ENCODE peak calls at places on chromosomes 2 and 18, in six cellular contexts. D is IMR-90, Q is neuronal stem cell, U is mesenchymal stem cell, W is H1, K is trophoblast cell. F is an unnamed sample.

GRCh38 chr2:74922592-74923227 is 35.7 kb upstream of the POLE4 start:
- DNase-seq in D (peak), Q (no peak), U (peak), W (no peak), K (no peak), F (no peak)

GRCh38 chr18:46672062-46672970 is 15.3 kb upstream of the LOXHD1 start:
- DNase-seq in D (peak), Q (no peak), U (peak), W (no peak), K (no peak), F (peak)

GRCh38 chr18:25896178-25896780 is 194.1 kb downstream of the SS18 start:
- DNase-seq in D (peak), Q (peak), U (peak), W (no peak), K (peak), F (peak)

GRCh38 chr2:41736105-41736567 is 311.7 kb upstream of the PKDCC start:
- DNase-seq in D (no peak), Q (no peak), U (no peak), W (no peak), K (no peak), F (no peak)

GRCh38 chr2:41954304-41955291 is 93.2 kb upstream of the PKDCC start:
- DNase-seq in D (no peak), Q (no peak), U (no peak), W (no peak), K (no peak), F (no peak)

GRCh38 chr2:174840436-174840835 is 76.2 kb upstream of the CHRNA1 start:
- DNase-seq in D (peak), Q (no peak), U (peak), W (no peak), K (no peak), F (no peak)

GRCh38 chr18:46464926-46465655 is 191.9 kb downstream of the LOXHD1 start:
- DNase-seq in D (no peak), Q (no peak), U (no peak), W (no peak), K (no peak), F (peak)

GRCh38 chr2:42153944-42154593 is 15.1 kb upstream of the EML4 start:
- DNase-seq in D (no peak), Q (no peak), U (no peak), W (no peak), K (no peak), F (no peak)

GRCh38 chr2:19362094-19362649 is 3.7 kb upstream of the OSR1 start:
- DNase-seq in D (peak), Q (no peak), U (peak), W (no peak), K (no peak), F (peak)

GRCh38 chr2:23249348-23249747 is 135.6 kb upstream of the KLHL29 start:
- DNase-seq in D (no peak), Q (no peak), U (no peak), W (no peak), K (no peak), F (no peak)

GRCh38 chr2:121196132-121196848 is 88.7 kb downstream of the TFCP2L1 start:
- DNase-seq in D (no peak), Q (no peak), U (no peak), W (no peak), K (no peak), F (no peak)

GRCh38 chr2:75310915-75311314 is 111.6 kb upstream of the TACR1 start:
- DNase-seq in D (peak), Q (no peak), U (peak), W (no peak), K (no peak), F (no peak)

GRCh38 chr2:230586328-230586982 is 126.2 kb upstream of the CAB39 start:
- DNase-seq in D (peak), Q (no peak), U (peak), W (no peak), K (no peak), F (no peak)

GRCh38 chr2:21194828-21195227 is 71.1 kb downstream of the TDRD15 start:
- DNase-seq in D (no peak), Q (peak), U (no peak), W (no peak), K (no peak), F (peak)

GRCh38 chr2:84781942-84782716 is 98.8 kb downstream of the TRABD2A start:
- DNase-seq in D (peak), Q (no peak), U (no peak), W (no peak), K (peak), F (peak)

GRCh38 chr18:50627594-50628542 is 68.0 kb downstream of the MAPK4 start:
- DNase-seq in D (no peak), Q (no peak), U (no peak), W (no peak), K (no peak), F (no peak)

GRCh38 chr2:10733980-10734379 is 12.6 kb downstream of the ATP6V1C2 start:
- DNase-seq in D (no peak), Q (no peak), U (no peak), W (no peak), K (no peak), F (no peak)

GRCh38 chr18:42509702-42510424 is 554.8 kb downstream of the PIK3C3 start:
- DNase-seq in D (no peak), Q (no peak), U (no peak), W (no peak), K (no peak), F (no peak)

GRCh38 chr2:99552529-99552928 is 62.7 kb upstream of the REV1 start:
- DNase-seq in D (no peak), Q (no peak), U (no peak), W (no peak), K (no peak), F (no peak)

GRCh38 chr2:135791418-135792190 is 45.4 kb downstream of the LCT start:
- DNase-seq in D (peak), Q (no peak), U (peak), W (no peak), K (no peak), F (no peak)

GRCh38 chr2:71388214-71388613 is 56.6 kb downstream of the ZNF638 start:
- DNase-seq in D (no peak), Q (no peak), U (no peak), W (no peak), K (no peak), F (peak)

GRCh38 chr18:25974630-25975077 is 115.8 kb downstream of the SS18 start:
- DNase-seq in D (no peak), Q (no peak), U (no peak), W (no peak), K (no peak), F (peak)

GRCh38 chr2:237193436-237193835 is 107.7 kb downstream of the COPS8 start:
- DNase-seq in D (no peak), Q (no peak), U (no peak), W (no peak), K (no peak), F (no peak)

GRCh38 chr2:160977376-160977775 is 182.9 kb upstream of the TANK start:
- DNase-seq in D (no peak), Q (no peak), U (no peak), W (no peak), K (no peak), F (no peak)

GRCh38 chr2:217947341-217948316 is 55.2 kb downstream of the TNS1 start:
- DNase-seq in D (no peak), Q (no peak), U (no peak), W (peak), K (no peak), F (peak)

GRCh38 chr2:56801770-56802169 is 618.0 kb downstream of the CCDC85A start:
- DNase-seq in D (no peak), Q (no peak), U (peak), W (no peak), K (no peak), F (no peak)

GRCh38 chr2:2291500-2292260 is 39.4 kb downstream of the MYT1L start:
- DNase-seq in D (no peak), Q (peak), U (no peak), W (peak), K (no peak), F (peak)

GRCh38 chr2:21599417-21599816 is 475.6 kb downstream of the TDRD15 start:
- DNase-seq in D (no peak), Q (no peak), U (peak), W (no peak), K (no peak), F (no peak)

GRCh38 chr2:189836644-189837043 is 52.4 kb downstream of the PMS1 start:
- DNase-seq in D (peak), Q (no peak), U (peak), W (no peak), K (no peak), F (peak)

GRCh38 chr2:153963247-153963646 is 91.5 kb downstream of the GALNT13 start:
- DNase-seq in D (no peak), Q (no peak), U (peak), W (no peak), K (no peak), F (no peak)

GRCh38 chr2:85705680-85706039 is 11.5 kb downstream of the GNLY start:
- DNase-seq in D (peak), Q (no peak), U (peak), W (no peak), K (no peak), F (peak)

GRCh38 chr2:23692263-23692662 is 234.7 kb downstream of the ATAD2B start:
- DNase-seq in D (no peak), Q (no peak), U (no peak), W (no peak), K (no peak), F (no peak)

GRCh38 chr2:227536445-227536844 is 62.2 kb upstream of the SCYGR2 start:
- DNase-seq in D (no peak), Q (no peak), U (peak), W (no peak), K (no peak), F (no peak)

GRCh38 chr2:223725494-223725893 is 111.9 kb downstream of the AP1S3 start:
- DNase-seq in D (peak), Q (peak), U (peak), W (peak), K (peak), F (peak)

GRCh38 chr2:80007722-80008503 is 296.6 kb downstream of the LRRTM1 start:
- DNase-seq in D (no peak), Q (peak), U (no peak), W (peak), K (no peak), F (peak)

GRCh38 chr2:207165121-207166038 is at the start of gene KLF7:
- DNase-seq in D (peak), Q (no peak), U (no peak), W (no peak), K (peak), F (peak)
- H3K4ac ChIP-seq in D (peak), Q (peak), U (peak), W (peak), K (peak), F (peak)

DNA sequence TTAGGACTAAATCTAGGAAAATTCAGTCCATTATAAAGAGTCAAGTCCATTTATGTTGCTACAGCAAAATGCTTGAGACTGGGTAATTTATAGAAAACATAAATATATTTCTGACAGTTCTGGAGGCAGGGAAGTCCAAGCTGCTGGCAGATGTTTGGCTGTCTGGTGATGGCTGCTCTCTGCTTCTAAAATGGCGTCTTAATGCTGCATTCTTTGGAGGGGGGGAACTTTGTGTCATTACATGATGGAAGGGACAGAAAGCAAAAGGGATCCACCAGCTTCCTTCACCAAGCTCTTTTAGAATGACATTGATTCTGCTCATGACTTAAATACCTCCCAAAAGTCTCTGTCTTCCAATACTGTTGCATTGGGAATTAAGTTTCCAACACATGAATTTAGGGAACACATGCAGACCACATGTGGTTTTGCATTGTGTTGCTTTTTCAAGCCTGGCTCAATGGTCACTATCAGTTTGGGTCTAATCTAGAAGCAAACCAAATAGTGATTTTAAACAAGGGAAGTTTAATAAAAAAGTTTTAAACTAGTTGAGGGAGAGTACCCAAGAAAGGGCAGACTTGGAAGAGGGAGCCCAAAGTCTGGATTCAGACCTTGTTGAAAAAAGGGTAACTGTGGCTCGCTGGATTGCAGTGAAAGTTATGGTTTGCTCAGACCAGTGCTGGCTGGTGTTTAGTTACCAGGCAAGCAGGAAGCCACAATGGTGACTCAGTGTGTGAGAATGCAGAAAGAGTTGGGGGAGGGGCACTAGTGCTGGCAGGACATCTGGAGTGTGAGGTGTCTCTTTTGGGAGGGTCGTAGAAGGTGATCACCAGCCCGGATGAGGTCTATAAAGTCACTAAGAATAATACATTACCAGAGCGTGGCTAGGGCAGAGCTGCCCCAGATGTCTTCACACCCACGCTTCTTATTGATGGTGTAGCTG is 30.8 kb downstream of the C18orf54 start:
- DNase-seq in D (peak), Q (no peak), U (peak), W (peak), K (peak), F (peak)
- H2BK120ac ChIP-seq in D (peak), Q (no peak), U (peak), W (peak), K (no peak), F (peak)

DNA sequence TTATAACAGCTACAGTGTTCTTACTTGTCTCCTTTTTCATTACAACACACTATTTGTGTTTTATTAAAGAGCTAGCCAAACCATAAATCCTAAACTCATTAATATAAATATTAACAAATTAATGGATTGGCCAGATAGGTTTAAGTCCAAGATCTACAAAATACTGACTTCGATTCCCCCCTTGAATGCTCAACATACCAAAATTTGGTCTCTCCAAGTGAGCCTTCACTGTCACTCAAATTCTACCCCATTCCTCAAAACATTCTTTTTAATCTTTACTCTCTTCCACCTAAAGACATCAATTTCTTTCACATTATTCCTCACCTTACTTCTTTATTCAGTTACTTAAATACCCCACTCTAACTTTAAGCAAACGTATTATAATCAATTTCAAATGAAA is 281.5 kb downstream of the ICOS start:
- DNase-seq in D (no peak), Q (no peak), U (no peak), W (no peak), K (no peak), F (no peak)
- H3K4me3 ChIP-seq in D (no peak), Q (no peak), U (no peak), W (no peak), K (no peak), F (no peak)

GRCh38 chr2:205764502-205764815 is 82.2 kb downstream of the NRP2 start:
- DNase-seq in D (no peak), Q (no peak), U (no peak), W (no peak), K (no peak), F (no peak)

GRCh38 chr2:205766765-205767359 is 84.6 kb downstream of the NRP2 start:
- DNase-seq in D (peak), Q (peak), U (peak), W (no peak), K (peak), F (peak)

GRCh38 chr2:205765147-205765546 is 82.8 kb downstream of the NRP2 start:
- DNase-seq in D (peak), Q (no peak), U (no peak), W (no peak), K (no peak), F (no peak)

GRCh38 chr2:205762883-205763282 is 80.6 kb downstream of the NRP2 start:
- DNase-seq in D (peak), Q (no peak), U (peak), W (no peak), K (no peak), F (no peak)

GRCh38 chr2:205763708-205764501 is 81.6 kb downstream of the NRP2 start:
- DNase-seq in D (peak), Q (peak), U (peak), W (peak), K (peak), F (peak)
- H3K4ac ChIP-seq in D (no peak), Q (no peak), U (peak), W (no peak), K (no peak), F (no peak)

DNA sequence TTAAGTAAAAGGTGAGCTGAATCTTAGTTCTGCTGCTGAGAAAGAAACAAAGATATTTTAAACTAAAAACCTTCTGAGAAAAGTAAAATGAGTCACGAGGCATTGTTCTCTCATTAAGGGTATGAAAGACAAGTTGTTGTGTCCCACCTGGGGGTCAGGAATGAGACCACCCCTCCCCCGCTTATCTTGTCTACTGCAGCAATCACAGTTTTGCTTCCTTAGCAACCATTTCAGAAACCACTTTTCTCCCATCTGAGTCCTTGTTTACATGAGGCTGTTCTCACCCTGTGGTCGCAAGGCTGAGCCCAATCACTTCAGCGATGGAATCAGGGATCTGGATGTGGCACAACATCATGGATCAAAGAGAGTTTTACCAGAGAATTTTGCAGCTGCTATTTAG is 377.6 kb upstream of the NETO1 start:
- DNase-seq in D (no peak), Q (no peak), U (no peak), W (peak), K (no peak), F (peak)
- H2BK120ac ChIP-seq in D (no peak), Q (no peak), U (no peak), W (no peak), K (no peak), F (no peak)

GRCh38 chr2:168211664-168212163 is 35.7 kb downstream of the STK39 start:
- DNase-seq in D (peak), Q (no peak), U (no peak), W (no peak), K (no peak), F (no peak)
- H3K4me3 ChIP-seq in D (no peak), Q (no peak), U (no peak), W (no peak), K (no peak), F (no peak)

GRCh38 chr2:3575534-3576324 is 669 bp downstream of the RPS7 start:
- DNase-seq in D (no peak), Q (no peak), U (peak), W (no peak), K (peak), F (no peak)
- H3K4ac ChIP-seq in D (peak), Q (peak), U (peak), W (peak), K (peak), F (peak)

DNA sequence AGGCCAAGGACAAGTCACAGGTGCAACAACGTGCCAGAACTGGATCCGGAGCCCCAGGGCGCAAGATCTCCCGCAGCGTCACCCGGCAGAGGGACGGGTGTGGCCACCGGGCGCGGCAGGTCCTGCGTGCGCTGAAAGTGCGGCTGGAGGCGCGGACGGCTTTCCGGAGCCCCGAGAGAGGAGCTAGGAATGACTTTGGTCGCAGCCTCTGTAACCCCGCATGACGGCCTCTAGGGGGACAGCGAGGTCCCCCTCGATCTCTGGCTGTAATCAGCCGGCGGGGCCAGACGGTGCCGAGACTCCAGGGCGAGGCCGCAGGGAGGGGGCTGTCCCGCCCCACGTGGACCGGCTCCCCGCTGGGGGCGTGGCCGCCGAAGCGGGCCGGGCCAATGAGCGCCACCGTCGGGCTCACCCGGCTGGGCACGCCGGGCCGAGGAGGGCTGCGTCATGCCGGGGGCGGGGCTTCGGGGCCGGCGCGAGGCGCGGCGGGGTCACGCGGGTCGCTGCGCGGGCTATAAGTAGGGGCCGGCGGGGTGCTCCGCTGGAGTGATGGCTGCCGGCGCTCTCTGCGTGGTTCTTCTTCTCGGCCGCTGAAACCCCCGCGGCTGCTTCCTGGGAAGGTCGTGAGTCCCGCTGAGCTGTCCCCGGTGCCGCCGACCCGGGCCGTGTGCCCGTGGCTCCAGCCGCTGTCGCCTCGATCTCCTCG is at the start of gene SLC20A1:
- DNase-seq in D (peak), Q (peak), U (peak), W (peak), K (peak), F (peak)
- H2BK120ac ChIP-seq in D (peak), Q (peak), U (peak), W (no peak), K (peak), F (peak)

GRCh38 chr2:38095996-38096861 is 20.3 kb upstream of the CYP1B1 start:
- DNase-seq in D (peak), Q (no peak), U (peak), W (no peak), K (peak), F (peak)

GRCh38 chr2:38095655-38095995 is 19.7 kb upstream of the CYP1B1 start:
- DNase-seq in D (no peak), Q (no peak), U (no peak), W (no peak), K (no peak), F (peak)

GRCh38 chr2:38099096-38099997 is 23.4 kb upstream of the CYP1B1 start:
- DNase-seq in D (no peak), Q (no peak), U (peak), W (no peak), K (no peak), F (peak)

GRCh38 chr2:38097611-38098350 is 21.8 kb upstream of the CYP1B1 start:
- DNase-seq in D (no peak), Q (no peak), U (peak), W (no peak), K (no peak), F (peak)

GRCh38 chr2:38098351-38099095 is 22.6 kb upstream of the CYP1B1 start:
- DNase-seq in D (no peak), Q (no peak), U (peak), W (no peak), K (no peak), F (peak)
- H3K4me3 ChIP-seq in D (no peak), Q (no peak), U (no peak), W (peak), K (no peak), F (no peak)